ENCODE peak calls at places on chromosome 4, in ten cellular contexts. Q is H9, A is cardiac muscle cell, O is body of pancreas, K is GM13977, B is transverse colon, P is GM06990, I is colonic mucosa, L is right atrium auricular region, Y is nephron progenitor cell. Z is an unnamed sample.

GRCh38 chr4:56307423-56307822 is 79.9 kb downstream of the AASDH start:
- DNase-seq in Q (no peak), A (no peak), O (no peak), K (no peak), B (no peak), P (no peak), I (no peak), L (no peak), Y (no peak), Z (no peak)

GRCh38 chr4:184503869-184504300 is 29.5 kb upstream of the IRF2 start:
- DNase-seq in Q (no peak), A (peak), O (no peak), K (no peak), B (no peak), P (no peak), I (no peak), L (no peak), Y (no peak), Z (peak)

GRCh38 chr4:180953572-180953971 is 1289.6 kb upstream of the TENM3 start:
- DNase-seq in Q (peak), A (no peak), O (no peak), K (no peak), B (no peak), P (no peak), I (no peak), L (no peak), Y (peak), Z (no peak)

GRCh38 chr4:16391196-16391595 is 164.9 kb upstream of the TAPT1 start:
- DNase-seq in Q (no peak), A (no peak), O (no peak), K (no peak), B (no peak), P (no peak), I (no peak), L (no peak), Y (no peak), Z (no peak)

GRCh38 chr4:36758312-36758690 is 476.9 kb downstream of the DTHD1 start:
- DNase-seq in Q (no peak), A (no peak), O (no peak), K (no peak), B (no peak), P (no peak), I (no peak), L (no peak), Y (no peak), Z (no peak)

GRCh38 chr4:138405439-138405838 is 163.3 kb upstream of the SLC7A11 start:
- DNase-seq in Q (no peak), A (no peak), O (no peak), K (peak), B (no peak), P (no peak), I (no peak), L (no peak), Y (no peak), Z (no peak)

GRCh38 chr4:72602396-72602795 is 33.4 kb upstream of the ADAMTS3 start:
- DNase-seq in Q (no peak), A (no peak), O (no peak), K (no peak), B (no peak), P (no peak), I (no peak), L (no peak), Y (no peak), Z (no peak)

GRCh38 chr4:53313510-53313909 is 52.4 kb downstream of the SCFD2 start:
- DNase-seq in Q (peak), A (peak), O (no peak), K (no peak), B (no peak), P (no peak), I (no peak), L (no peak), Y (no peak), Z (no peak)

GRCh38 chr4:28886934-28887333 is 1833.2 kb upstream of the PCDH7 start:
- DNase-seq in Q (no peak), A (no peak), O (no peak), K (no peak), B (no peak), P (no peak), I (no peak), L (no peak), Y (no peak), Z (no peak)

GRCh38 chr4:124025423-124025822 is 628.8 kb downstream of the SPRY1 start:
- DNase-seq in Q (no peak), A (no peak), O (no peak), K (no peak), B (no peak), P (no peak), I (no peak), L (no peak), Y (no peak), Z (no peak)

GRCh38 chr4:141346144-141346543 is 125.4 kb downstream of the ZNF330 start:
- DNase-seq in Q (no peak), A (peak), O (no peak), K (peak), B (no peak), P (no peak), I (no peak), L (no peak), Y (no peak), Z (no peak)

GRCh38 chr4:62717144-62717543 is 1517.0 kb downstream of the ADGRL3 start:
- DNase-seq in Q (no peak), A (no peak), O (no peak), K (no peak), B (no peak), P (no peak), I (no peak), L (no peak), Y (no peak), Z (no peak)

GRCh38 chr4:74536557-74536956 is 91.6 kb downstream of the AREG start:
- DNase-seq in Q (no peak), A (peak), O (no peak), K (no peak), B (no peak), P (no peak), I (no peak), L (no peak), Y (no peak), Z (no peak)

GRCh38 chr4:88002786-88003185 is 4.6 kb upstream of the PKD2 start:
- DNase-seq in Q (no peak), A (peak), O (no peak), K (no peak), B (no peak), P (no peak), I (no peak), L (no peak), Y (no peak), Z (no peak)

GRCh38 chr4:174522183-174523002 is at the start of gene HPGD:
- DNase-seq in Q (peak), A (no peak), O (peak), K (peak), B (peak), P (peak), I (peak), L (no peak), Y (peak), Z (peak)

GRCh38 chr4:93313207-93313606 is 515.3 kb upstream of the ATOH1 start:
- DNase-seq in Q (no peak), A (peak), O (no peak), K (no peak), B (no peak), P (no peak), I (no peak), L (no peak), Y (no peak), Z (no peak)

GRCh38 chr4:127586922-127587571 is 45.7 kb upstream of the INTU start:
- DNase-seq in Q (peak), A (peak), O (no peak), K (peak), B (no peak), P (no peak), I (no peak), L (no peak), Y (peak), Z (peak)

GRCh38 chr4:49032440-49033161 is 46.5 kb downstream of the CWH43 start:
- DNase-seq in Q (no peak), A (peak), O (no peak), K (peak), B (no peak), P (no peak), I (peak), L (no peak), Y (no peak), Z (peak)

GRCh38 chr4:114807759-114808404 is 209.3 kb downstream of the UGT8 start:
- DNase-seq in Q (peak), A (peak), O (peak), K (peak), B (no peak), P (peak), I (peak), L (no peak), Y (peak), Z (peak)

GRCh38 chr4:148166132-148166531 is 276.1 kb downstream of the NR3C2 start:
- DNase-seq in Q (no peak), A (peak), O (no peak), K (no peak), B (no peak), P (no peak), I (no peak), L (no peak), Y (no peak), Z (no peak)

GRCh38 chr4:82431026-82431745 is 796 bp downstream of the ENOPH1 start:
- DNase-seq in Q (peak), A (peak), O (peak), K (peak), B (peak), P (peak), I (peak), L (no peak), Y (no peak), Z (peak)

GRCh38 chr4:56656346-56656643 is 24.8 kb downstream of the HOPX start:
- DNase-seq in Q (no peak), A (no peak), O (no peak), K (peak), B (peak), P (no peak), I (no peak), L (no peak), Y (peak), Z (peak)

GRCh38 chr4:74640111-74640903 is 154.0 kb downstream of the BTC start:
- DNase-seq in Q (no peak), A (peak), O (no peak), K (no peak), B (no peak), P (no peak), I (no peak), L (no peak), Y (no peak), Z (no peak)

GRCh38 chr4:104811727-104812126 is 317.0 kb upstream of the CXXC4 start:
- DNase-seq in Q (no peak), A (no peak), O (no peak), K (no peak), B (no peak), P (no peak), I (no peak), L (no peak), Y (no peak), Z (peak)

GRCh38 chr4:18105023-18106011 is 83.8 kb upstream of the LCORL start:
- DNase-seq in Q (no peak), A (no peak), O (no peak), K (peak), B (no peak), P (peak), I (peak), L (no peak), Y (no peak), Z (no peak)

GRCh38 chr4:82586055-82586454 is 24.3 kb upstream of the TMEM150C start:
- DNase-seq in Q (no peak), A (no peak), O (no peak), K (no peak), B (no peak), P (no peak), I (no peak), L (no peak), Y (no peak), Z (no peak)

GRCh38 chr4:89752932-89753598 is 83.9 kb downstream of the SNCA start:
- DNase-seq in Q (no peak), A (peak), O (no peak), K (no peak), B (no peak), P (no peak), I (no peak), L (no peak), Y (peak), Z (no peak)

GRCh38 chr4:77582151-77582550 is 23.5 kb upstream of the CXCL13 start:
- DNase-seq in Q (no peak), A (no peak), O (no peak), K (no peak), B (no peak), P (no peak), I (no peak), L (no peak), Y (no peak), Z (no peak)

GRCh38 chr4:48585401-48585800 is 95.3 kb downstream of the ZAR1 start:
- DNase-seq in Q (no peak), A (no peak), O (no peak), K (no peak), B (no peak), P (no peak), I (no peak), L (no peak), Y (no peak), Z (no peak)

GRCh38 chr4:128675083-128675482 is 134.4 kb upstream of the JADE1 start:
- DNase-seq in Q (no peak), A (no peak), O (no peak), K (peak), B (no peak), P (peak), I (no peak), L (no peak), Y (no peak), Z (no peak)

GRCh38 chr4:52234539-52235174 is 183.6 kb downstream of the SPATA18 start:
- DNase-seq in Q (no peak), A (peak), O (no peak), K (no peak), B (no peak), P (no peak), I (no peak), L (no peak), Y (no peak), Z (no peak)
- TF ChIP-seq CTCF in Q (peak), A (peak), O (peak), K (peak), B (peak), P (peak), I (no peak), L (peak), Y (peak), Z (no peak)

DNA sequence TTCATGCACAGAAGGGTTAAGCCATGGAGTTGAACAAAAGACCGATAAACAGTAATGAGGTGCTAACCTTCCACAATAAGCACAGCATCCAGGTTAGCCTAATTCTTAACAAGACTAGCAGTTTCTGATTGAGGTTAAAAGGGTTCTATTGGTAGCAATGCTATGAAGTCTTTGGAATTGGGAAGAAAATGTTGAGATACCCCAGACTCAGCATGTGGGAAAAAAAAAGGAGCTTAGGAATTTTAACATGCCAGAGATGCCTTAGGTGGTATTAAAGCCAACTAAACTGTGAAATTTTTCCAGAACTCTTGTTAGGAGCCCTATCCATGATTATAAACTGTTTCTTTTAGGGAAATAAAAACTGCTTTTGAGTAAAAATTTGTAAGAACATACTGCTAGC is 391.7 kb downstream of the GABRG1 start:
- DNase-seq in Q (no peak), A (no peak), O (no peak), K (no peak), B (no peak), P (no peak), I (no peak), L (no peak), Y (no peak), Z (no peak)
- TF ChIP-seq CTCF in Q (no peak), A (no peak), O (no peak), K (no peak), B (no peak), P (no peak), I (no peak), L (no peak), Y (no peak), Z (no peak)

GRCh38 chr4:152983774-152984411 is 47.8 kb downstream of the FHDC1 start:
- DNase-seq in Q (peak), A (peak), O (no peak), K (no peak), B (no peak), P (no peak), I (no peak), L (no peak), Y (no peak), Z (no peak)
- TF ChIP-seq CTCF in Q (no peak), A (no peak), O (no peak), K (no peak), B (no peak), P (no peak), I (no peak), L (no peak), Y (no peak), Z (no peak)

DNA sequence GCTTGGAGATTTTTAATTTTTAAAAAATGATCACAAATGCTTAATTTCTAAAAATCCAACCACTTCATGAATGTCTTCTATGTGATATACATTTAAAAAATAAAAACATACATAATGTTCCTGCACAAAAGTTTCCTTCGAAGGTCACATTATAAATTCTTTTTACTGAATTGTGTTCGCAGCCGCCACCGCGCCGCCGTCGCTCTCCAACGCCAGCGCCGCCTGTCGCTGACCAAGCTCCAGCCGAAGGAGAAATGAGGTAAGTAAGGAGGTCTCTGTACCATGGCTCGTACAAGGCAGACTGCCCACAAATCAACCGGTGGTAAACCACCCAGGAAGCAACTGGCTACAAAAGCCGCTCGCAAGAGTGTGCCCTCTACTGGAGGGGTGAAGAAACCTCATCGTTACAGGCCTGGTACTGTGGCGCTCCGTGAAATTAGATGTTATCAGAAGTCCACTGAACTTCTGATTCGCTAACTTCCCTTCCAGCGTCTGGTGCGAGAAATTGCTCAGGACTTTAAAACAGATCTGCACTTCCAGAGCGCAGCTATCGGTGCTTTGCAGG is 48.8 kb upstream of the NEUROG2 start:
- DNase-seq in Q (peak), A (no peak), O (no peak), K (no peak), B (no peak), P (peak), I (no peak), L (no peak), Y (no peak), Z (no peak)
- TF ChIP-seq CTCF in Q (peak), A (no peak), O (no peak), K (no peak), B (no peak), P (no peak), I (no peak), L (no peak), Y (no peak), Z (no peak)